ENCODE peak calls at places on chromosomes 1 and 21, in ten cellular contexts. C is upper lobe of left lung, Y is transverse colon, Q is SK-N-SH, L is spleen, J is HCT116, T is GM23338, W is suprapubic skin, O is GM12878, M is K562. A is an unnamed sample. For H3K27me3 and H3K36me3, the result is how much of the 10 kb centered on the place peaks cover.

GRCh38 chr1:109659997-109660755 is 4.3 kb downstream of the GSTM4 start:
- DNase-seq in J (no peak), T (no peak), Q (no peak), O (no peak), Y (no peak), C (no peak), M (no peak), L (no peak), W (no peak), A (no peak)

GRCh38 chr21:25907573-25908275 is 173.0 kb downstream of the GABPA start:
- DNase-seq in L (no peak), C (no peak), Q (peak), O (no peak), M (no peak), T (no peak), Y (peak), J (no peak), W (no peak), A (peak)

GRCh38 chr1:234755449-234755863 is 145.5 kb upstream of the IRF2BP2 start:
- DNase-seq in W (peak), J (no peak), Q (no peak), O (no peak), Y (peak), T (no peak), C (peak), M (peak), L (no peak), A (peak)

GRCh38 chr1:22877112-22877915 is 95.4 kb downstream of the LACTBL1 start:
- DNase-seq in W (no peak), J (no peak), C (no peak), Y (no peak), Q (no peak), M (no peak), L (no peak), O (no peak), T (no peak), A (no peak)

GRCh38 chr1:100868364-100868995 is 26.2 kb downstream of the EXTL2 start:
- DNase-seq in C (no peak), L (no peak), W (no peak), Y (no peak), T (peak), Q (peak), J (peak), M (peak), O (no peak), A (no peak)

GRCh38 chr1:10052347-10052746 is 19.6 kb downstream of the UBE4B start:
- DNase-seq in L (no peak), Q (no peak), W (no peak), Y (no peak), J (no peak), M (no peak), O (no peak), C (peak), T (no peak), A (no peak)

GRCh38 chr1:214444159-214444939 is 107.1 kb downstream of the PTPN14 start:
- DNase-seq in W (no peak), O (no peak), J (no peak), C (no peak), T (no peak), L (no peak), Y (no peak), M (no peak), Q (no peak), A (no peak)

GRCh38 chr1:10615336-10615735 is 140.6 kb downstream of the PEX14 start:
- DNase-seq in L (peak), Y (no peak), M (no peak), W (peak), O (no peak), J (no peak), C (no peak), Q (no peak), T (no peak), A (no peak)

GRCh38 chr21:37032877-37033471 is 26.5 kb downstream of the RIPPLY3 start:
- DNase-seq in J (peak), O (no peak), T (no peak), M (no peak), C (no peak), Q (no peak), W (no peak), L (no peak), Y (no peak), A (no peak)

GRCh38 chr1:2507744-2508155 is 18.6 kb downstream of the PANK4 start:
- DNase-seq in C (no peak), W (no peak), O (no peak), Y (no peak), T (no peak), Q (no peak), M (no peak), L (no peak), J (no peak), A (no peak)

GRCh38 chr1:119048624-119049404 is 60.7 kb upstream of the TBX15 start:
- DNase-seq in L (peak), J (no peak), Y (no peak), M (no peak), O (no peak), T (no peak), C (no peak), Q (no peak), W (no peak), A (no peak)

GRCh38 chr1:151165281-151165737 is 393 bp downstream of the LYSMD1 start:
- DNase-seq in L (peak), Q (peak), C (peak), T (peak), Y (peak), J (no peak), W (no peak), O (no peak), M (peak), A (no peak)

GRCh38 chr21:31334648-31335121 is 9.4 kb downstream of the TIAM1 start:
- DNase-seq in W (no peak), C (no peak), T (no peak), M (no peak), L (no peak), Y (no peak), Q (peak), J (no peak), O (no peak), A (peak)

GRCh38 chr21:21468003-21468402 is 469.8 kb downstream of the NCAM2 start:
- DNase-seq in W (no peak), C (no peak), T (no peak), O (no peak), Y (no peak), J (no peak), Q (no peak), M (no peak), L (no peak), A (no peak)

GRCh38 chr1:33055210-33055991 is 18.7 kb upstream of the AK2 start:
- DNase-seq in L (peak), W (peak), Q (peak), Y (peak), T (peak), O (peak), M (peak), J (peak), C (peak), A (peak)

GRCh38 chr1:89149229-89149628 is 23.3 kb upstream of the GBP2 start:
- DNase-seq in Q (no peak), Y (peak), L (no peak), W (no peak), J (no peak), O (no peak), C (no peak), T (peak), M (peak), A (no peak)

GRCh38 chr21:29462475-29462874 is 163.8 kb downstream of the BACH1 start:
- DNase-seq in J (no peak), L (no peak), Q (no peak), C (no peak), Y (no peak), T (no peak), W (no peak), M (no peak), O (peak), A (no peak)

DNA sequence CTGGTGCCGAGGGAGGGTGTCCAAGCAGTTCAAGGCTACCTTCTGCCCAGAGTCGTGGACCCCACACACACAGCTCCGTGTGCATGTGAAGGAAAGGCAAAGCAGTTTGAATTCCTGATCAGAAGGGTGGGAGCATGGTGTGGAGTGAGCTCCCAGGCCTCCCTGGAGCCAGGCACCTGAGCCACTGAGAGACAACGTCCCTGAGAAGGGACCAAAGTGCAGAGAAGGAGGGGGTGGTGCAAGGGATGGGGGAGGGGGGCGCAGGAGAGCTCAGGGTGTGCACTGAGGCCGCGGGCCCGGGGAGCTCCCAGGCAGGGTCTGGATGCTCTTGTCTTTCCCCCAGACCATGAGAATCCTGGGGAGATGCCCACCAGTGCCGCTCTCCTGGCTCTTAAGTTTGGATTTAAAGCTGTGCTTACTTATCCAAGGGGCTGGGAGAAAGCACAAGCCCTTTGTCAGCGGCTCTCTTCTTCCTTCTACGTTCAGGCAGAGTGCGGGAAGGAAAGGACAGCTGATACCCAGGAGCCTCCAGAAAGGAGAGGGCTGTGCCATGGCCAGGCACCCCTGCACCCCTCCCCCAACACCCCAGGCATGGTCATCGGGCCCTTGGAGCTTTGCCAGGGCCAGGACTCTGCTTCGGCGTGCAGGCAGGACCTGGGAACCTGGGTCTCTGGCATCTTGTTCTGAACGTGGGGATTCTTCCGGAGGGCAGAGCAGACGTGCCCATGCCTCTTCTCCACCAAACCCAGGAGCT is 24.1 kb downstream of the ACTA1 start:
- DNase-seq in J (no peak), Y (no peak), Q (peak), M (no peak), T (peak), L (no peak), O (no peak), W (no peak), C (no peak), A (no peak)
- H3K27me3 ChIP-seq in J (under half), Y (half or more), Q (under half), M (half or more), T (half or more), L (under half), O (under half), W (half or more), C (under half), A (under half)

DNA sequence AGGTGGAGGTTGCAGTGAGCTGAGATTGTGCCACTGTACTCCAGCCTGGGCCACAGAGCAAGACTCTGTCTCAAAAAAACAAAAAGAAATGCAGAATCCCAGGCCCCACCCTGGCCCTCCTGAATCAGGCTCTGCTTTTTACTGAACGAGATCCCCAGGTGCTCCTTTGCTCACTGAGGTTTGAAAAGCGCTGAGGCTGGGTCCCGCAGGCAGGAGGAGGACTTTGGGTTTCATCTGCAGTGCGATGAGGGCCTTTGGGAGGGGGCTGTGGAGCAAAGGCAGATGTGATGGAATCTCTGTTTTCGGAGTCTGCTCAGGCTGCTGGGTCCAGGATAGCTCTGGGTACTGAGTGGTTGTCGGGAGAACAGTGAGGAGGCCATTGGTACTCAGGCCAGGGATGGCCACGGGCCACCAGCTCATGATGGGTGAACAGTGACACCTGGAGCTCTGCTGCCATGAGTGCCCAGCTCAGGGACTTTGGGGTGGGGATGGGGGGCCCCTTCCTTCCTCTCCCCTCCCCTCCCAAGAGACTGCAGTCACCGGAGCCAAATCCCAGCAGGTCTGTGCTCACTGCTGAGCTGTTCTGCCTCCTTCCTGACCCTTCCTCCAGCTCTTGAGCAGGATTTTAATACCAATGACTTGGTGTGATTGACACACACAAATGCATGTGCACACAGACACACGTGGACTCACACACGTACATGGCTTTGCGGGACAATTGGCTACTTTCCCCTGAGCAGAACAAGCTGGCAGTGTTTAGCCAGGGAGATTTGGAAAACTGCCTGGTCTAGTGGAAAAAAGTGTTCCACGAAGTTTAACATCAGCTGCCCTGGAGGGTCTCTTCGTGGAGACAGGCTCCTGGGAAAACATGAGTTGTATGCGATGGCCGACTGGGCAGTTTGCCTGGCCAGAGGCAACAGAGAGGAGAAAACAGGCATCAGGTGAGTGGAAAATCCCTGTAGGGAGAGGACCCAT is 3.6 kb upstream of the DHRS3 start:
- DNase-seq in C (no peak), J (no peak), T (no peak), O (no peak), Q (no peak), Y (no peak), L (peak), W (no peak), M (no peak), A (peak)
- TF ChIP-seq POLR2AphosphoS5 in C (no peak), J (no peak), T (no peak), O (no peak), Q (no peak), Y (no peak), L (no peak), W (no peak), M (no peak), A (peak)

GRCh38 chr1:6634278-6635052 is 9.8 kb downstream of the THAP3 start:
- DNase-seq in M (peak), Y (peak), L (peak), Q (peak), O (no peak), W (no peak), T (peak), C (peak), J (no peak), A (peak)

GRCh38 chr1:6632588-6633514 is 8.2 kb downstream of the THAP3 start:
- DNase-seq in J (no peak), T (no peak), M (no peak), L (no peak), Y (no peak), C (no peak), O (no peak), Q (no peak), W (no peak), A (no peak)

GRCh38 chr1:6637770-6638169 is 13.1 kb downstream of the THAP3 start:
- DNase-seq in Q (no peak), J (no peak), M (no peak), O (no peak), Y (no peak), C (no peak), W (no peak), L (no peak), T (no peak), A (no peak)

GRCh38 chr1:6635910-6636760 is 11.5 kb downstream of the THAP3 start:
- DNase-seq in W (no peak), T (no peak), C (no peak), Q (no peak), O (no peak), J (no peak), M (no peak), Y (no peak), L (no peak), A (no peak)

DNA sequence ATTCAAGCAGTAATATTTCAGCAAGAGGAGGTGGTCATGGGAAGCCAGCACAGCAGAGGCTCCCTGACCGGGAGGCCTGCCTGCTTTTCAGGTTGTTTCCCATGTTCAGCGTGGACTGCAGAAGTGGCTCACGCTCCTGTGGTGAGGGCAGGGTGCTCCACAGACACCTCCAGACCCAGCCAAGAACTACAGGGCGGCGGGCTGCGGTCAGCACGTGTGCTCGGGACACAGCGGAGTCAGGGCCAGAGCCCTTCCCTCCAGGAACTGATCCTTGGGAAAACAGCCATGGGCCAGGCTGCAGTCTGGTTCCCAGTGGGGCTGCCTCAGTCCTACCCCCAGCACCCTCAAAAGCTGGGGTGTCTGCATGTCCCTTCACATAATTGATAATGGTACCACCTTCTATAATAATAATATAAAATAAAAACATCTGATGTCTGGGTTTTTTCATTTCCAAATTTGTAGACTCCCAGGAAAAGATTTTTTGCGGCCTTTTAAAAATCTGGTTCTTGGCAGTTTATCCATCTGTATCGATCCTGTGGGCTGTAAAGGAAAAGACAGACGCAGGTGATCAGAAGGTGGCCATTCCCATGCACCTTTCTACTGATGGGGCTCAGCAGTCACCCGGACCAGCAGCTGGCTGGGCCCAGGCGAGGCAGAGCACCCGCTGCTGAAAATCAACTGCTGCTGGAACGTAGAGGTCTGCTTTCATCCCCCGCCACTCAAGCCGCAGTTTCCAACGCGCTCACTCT is 10.7 kb downstream of the THAP3 start:
- DNase-seq in M (no peak), C (no peak), W (no peak), O (no peak), Y (no peak), T (no peak), J (no peak), L (no peak), Q (no peak), A (no peak)
- H3K36me3 ChIP-seq in M (half or more), C (half or more), W (half or more), O (under half), Y (under half), T (under half), J (under half), L (half or more), Q (half or more), A (half or more)

GRCh38 chr1:35575401-35575958 is 2.4 kb downstream of the TFAP2E start:
- DNase-seq in C (no peak), T (no peak), W (no peak), O (no peak), J (no peak), Q (no peak), L (peak), M (no peak), Y (no peak), A (no peak)
- H3K27me3 ChIP-seq in C (under half), T (half or more), W (under half), O (under half), J (under half), Q (under half), L (under half), M (under half), Y (half or more), A (half or more)

GRCh38 chr1:17232759-17233661 is 15.9 kb upstream of the PADI3 start:
- DNase-seq in J (peak), W (no peak), M (no peak), C (no peak), Q (no peak), L (no peak), O (no peak), Y (peak), T (no peak), A (no peak)
- TF ChIP-seq POLR2AphosphoS5 in J (no peak), W (no peak), M (no peak), C (no peak), Q (no peak), L (no peak), O (no peak), Y (no peak), T (no peak), A (no peak)

A was measured in stomach.